ENCODE peak calls at places on chromosomes 11 and 22, in five cellular contexts. One of them, this sample, is unnamed.

GRCh38 chr22:40177738-40178416 is at the start of gene TNRC6B:
- DNase-seq in lower lobe of right lung: no peak
- DNase-seq in aorta: peak; percentile 79
- DNase-seq in CD8-positive, alpha-beta memory T cell: peak; percentile 87
- DNase-seq in adrenal gland: peak; percentile 89
- DNase-seq in this sample: peak; percentile 60

GRCh38 chr11:77515483-77515882 is 41.6 kb upstream of the PAK1 start:
- DNase-seq in lower lobe of right lung: no peak
- DNase-seq in aorta: no peak
- DNase-seq in CD8-positive, alpha-beta memory T cell: no peak
- DNase-seq in adrenal gland: no peak
- DNase-seq in this sample: no peak

GRCh38 chr11:10305964-10306918 is 1.4 kb downstream of the ADM start:
- DNase-seq in lower lobe of right lung: peak; percentile 48
- DNase-seq in aorta: peak; percentile 62
- DNase-seq in CD8-positive, alpha-beta memory T cell: no peak
- DNase-seq in adrenal gland: no peak
- DNase-seq in this sample: peak; percentile 59

GRCh38 chr11:72426054-72426757 is 8.1 kb downstream of the CLPB start:
- DNase-seq in lower lobe of right lung: no peak
- DNase-seq in aorta: no peak
- DNase-seq in CD8-positive, alpha-beta memory T cell: no peak
- DNase-seq in adrenal gland: no peak
- DNase-seq in this sample: no peak

GRCh38 chr11:103800406-103801114 is 235.9 kb upstream of the DDI1 start:
- DNase-seq in lower lobe of right lung: no peak
- DNase-seq in aorta: peak; percentile 50
- DNase-seq in CD8-positive, alpha-beta memory T cell: no peak
- DNase-seq in adrenal gland: peak; percentile 4
- DNase-seq in this sample: no peak

GRCh38 chr22:44127353-44127752 is 53.4 kb upstream of the PARVG start:
- DNase-seq in lower lobe of right lung: peak; percentile 41
- DNase-seq in aorta: no peak
- DNase-seq in CD8-positive, alpha-beta memory T cell: no peak
- DNase-seq in adrenal gland: peak; percentile 29
- DNase-seq in this sample: peak; percentile 38

GRCh38 chr11:119759324-119759723 is 30.3 kb upstream of the NECTIN1 start:
- DNase-seq in lower lobe of right lung: no peak
- DNase-seq in aorta: no peak
- DNase-seq in CD8-positive, alpha-beta memory T cell: no peak
- DNase-seq in adrenal gland: no peak
- DNase-seq in this sample: peak; percentile 8

GRCh38 chr22:26174280-26174679 is 5.0 kb downstream of the SEZ6L start:
- DNase-seq in lower lobe of right lung: no peak
- DNase-seq in aorta: no peak
- DNase-seq in CD8-positive, alpha-beta memory T cell: no peak
- DNase-seq in adrenal gland: peak; percentile 49
- DNase-seq in this sample: no peak

GRCh38 chr22:17727244-17727892 is 46.9 kb downstream of the BID start:
- DNase-seq in lower lobe of right lung: no peak
- DNase-seq in aorta: no peak
- DNase-seq in CD8-positive, alpha-beta memory T cell: no peak
- DNase-seq in adrenal gland: no peak
- DNase-seq in this sample: no peak

GRCh38 chr11:95490625-95491024 is 259.6 kb upstream of the SESN3 start:
- DNase-seq in lower lobe of right lung: no peak
- DNase-seq in aorta: no peak
- DNase-seq in CD8-positive, alpha-beta memory T cell: no peak
- DNase-seq in adrenal gland: no peak
- DNase-seq in this sample: no peak
- H3K36me3 ChIP-seq in lower lobe of right lung: no peaks in the 10 kb centered on the region
- H3K36me3 ChIP-seq in aorta: no peaks in the 10 kb centered on the region
- H3K36me3 ChIP-seq in CD8-positive, alpha-beta memory T cell: no peaks in the 10 kb centered on the region
- H3K36me3 ChIP-seq in adrenal gland: no peaks in the 10 kb centered on the region
- H3K36me3 ChIP-seq in this sample: no peaks in the 10 kb centered on the region

DNA sequence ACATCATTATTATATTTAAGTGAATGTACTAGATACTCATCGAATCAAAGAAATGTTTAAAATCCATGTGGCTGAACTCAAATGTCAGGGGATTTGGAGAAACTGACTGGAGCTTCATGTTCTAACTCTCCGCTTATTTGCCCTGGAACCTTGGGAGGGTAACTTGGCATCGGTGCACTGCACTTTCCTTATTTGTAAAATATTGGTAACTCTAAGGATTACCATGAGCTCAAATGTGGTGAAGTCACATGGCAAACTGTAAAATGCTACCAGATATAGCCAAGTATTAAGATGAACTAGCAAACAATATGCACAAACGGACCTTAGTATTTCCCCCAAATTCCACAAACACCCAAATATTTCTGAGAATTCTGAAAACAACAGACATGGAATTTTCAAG is 75.6 kb downstream of the ETS1 start:
- DNase-seq in lower lobe of right lung: no peak
- DNase-seq in aorta: no peak
- DNase-seq in CD8-positive, alpha-beta memory T cell: no peak
- DNase-seq in adrenal gland: no peak
- DNase-seq in this sample: no peak
- H3K27ac ChIP-seq in lower lobe of right lung: peak overlapping the region; percentile 25
- H3K27ac ChIP-seq in aorta: no peak overlapping the region
- H3K27ac ChIP-seq in CD8-positive, alpha-beta memory T cell: no peak overlapping the region
- H3K27ac ChIP-seq in adrenal gland: no peak overlapping the region
- H3K27ac ChIP-seq in this sample: no peak overlapping the region

GRCh38 chr11:61855939-61856730 is 28.0 kb downstream of the FADS2 start:
- DNase-seq in lower lobe of right lung: no peak
- DNase-seq in aorta: no peak
- DNase-seq in CD8-positive, alpha-beta memory T cell: no peak
- DNase-seq in adrenal gland: peak; percentile 72
- DNase-seq in this sample: no peak
- H3K36me3 ChIP-seq in lower lobe of right lung: peaks cover 46% of the 10 kb centered on the region
- H3K36me3 ChIP-seq in aorta: no peaks in the 10 kb centered on the region
- H3K36me3 ChIP-seq in CD8-positive, alpha-beta memory T cell: no peaks in the 10 kb centered on the region
- H3K36me3 ChIP-seq in adrenal gland: no peaks in the 10 kb centered on the region
- H3K36me3 ChIP-seq in this sample: no peaks in the 10 kb centered on the region

GRCh38 chr11:13635290-13635689 is 33.2 kb upstream of the FAR1 start:
- DNase-seq in lower lobe of right lung: no peak
- DNase-seq in aorta: no peak
- DNase-seq in CD8-positive, alpha-beta memory T cell: no peak
- DNase-seq in adrenal gland: no peak
- DNase-seq in this sample: no peak

DNA sequence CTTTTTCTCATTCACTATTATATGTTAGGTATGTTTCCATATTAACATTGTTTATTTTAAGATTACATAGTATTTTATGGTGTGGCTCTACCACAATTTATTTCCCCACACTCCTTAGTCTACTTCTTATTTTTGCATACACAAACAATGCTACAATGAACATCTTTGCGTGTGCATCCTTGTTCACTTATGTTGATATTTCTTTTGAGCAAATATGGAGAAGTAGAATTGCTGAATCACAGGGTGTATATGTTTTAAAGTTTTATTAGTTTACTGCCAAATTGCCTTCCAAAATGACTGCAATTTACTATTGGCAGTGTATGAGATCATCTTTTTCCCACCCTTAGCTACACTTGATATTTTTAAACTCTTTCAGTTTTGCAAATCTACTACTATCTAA is 38.7 kb upstream of the FAR1 start:
- DNase-seq in lower lobe of right lung: no peak
- DNase-seq in aorta: no peak
- DNase-seq in CD8-positive, alpha-beta memory T cell: no peak
- DNase-seq in adrenal gland: no peak
- DNase-seq in this sample: no peak
- H3K27ac ChIP-seq in lower lobe of right lung: no peak overlapping the region
- H3K27ac ChIP-seq in aorta: no peak overlapping the region
- H3K27ac ChIP-seq in CD8-positive, alpha-beta memory T cell: no peak overlapping the region
- H3K27ac ChIP-seq in adrenal gland: no peak overlapping the region
- H3K27ac ChIP-seq in this sample: no peak overlapping the region

GRCh38 chr22:23789638-23790037 is 2.9 kb downstream of the SMARCB1 start:
- DNase-seq in lower lobe of right lung: peak; percentile 14
- DNase-seq in aorta: no peak
- DNase-seq in CD8-positive, alpha-beta memory T cell: no peak
- DNase-seq in adrenal gland: no peak
- DNase-seq in this sample: peak; percentile 19
- H3K36me3 ChIP-seq in lower lobe of right lung: peaks cover 44% of the 10 kb centered on the region
- H3K36me3 ChIP-seq in aorta: peaks cover 3% of the 10 kb centered on the region
- H3K36me3 ChIP-seq in CD8-positive, alpha-beta memory T cell: peaks cover 23% of the 10 kb centered on the region
- H3K36me3 ChIP-seq in adrenal gland: no peaks in the 10 kb centered on the region
- H3K36me3 ChIP-seq in this sample: peaks cover 33% of the 10 kb centered on the region

GRCh38 chr22:28833276-28833923 is 33.0 kb upstream of the XBP1 start:
- DNase-seq in lower lobe of right lung: no peak
- DNase-seq in aorta: no peak
- DNase-seq in CD8-positive, alpha-beta memory T cell: no peak
- DNase-seq in adrenal gland: no peak
- DNase-seq in this sample: no peak

GRCh38 chr22:28835630-28836189 is 35.3 kb upstream of the XBP1 start:
- DNase-seq in lower lobe of right lung: no peak
- DNase-seq in aorta: no peak
- DNase-seq in CD8-positive, alpha-beta memory T cell: no peak
- DNase-seq in adrenal gland: no peak
- DNase-seq in this sample: no peak

GRCh38 chr22:28829358-28830181 is 29.2 kb upstream of the XBP1 start:
- DNase-seq in lower lobe of right lung: peak; percentile 81
- DNase-seq in aorta: peak; percentile 86
- DNase-seq in CD8-positive, alpha-beta memory T cell: peak; percentile 64
- DNase-seq in adrenal gland: peak; percentile 89
- DNase-seq in this sample: peak; percentile 75

GRCh38 chr22:28832731-28833130 is 32.4 kb upstream of the XBP1 start:
- DNase-seq in lower lobe of right lung: no peak
- DNase-seq in aorta: no peak
- DNase-seq in CD8-positive, alpha-beta memory T cell: no peak
- DNase-seq in adrenal gland: peak; percentile 58
- DNase-seq in this sample: no peak

DNA sequence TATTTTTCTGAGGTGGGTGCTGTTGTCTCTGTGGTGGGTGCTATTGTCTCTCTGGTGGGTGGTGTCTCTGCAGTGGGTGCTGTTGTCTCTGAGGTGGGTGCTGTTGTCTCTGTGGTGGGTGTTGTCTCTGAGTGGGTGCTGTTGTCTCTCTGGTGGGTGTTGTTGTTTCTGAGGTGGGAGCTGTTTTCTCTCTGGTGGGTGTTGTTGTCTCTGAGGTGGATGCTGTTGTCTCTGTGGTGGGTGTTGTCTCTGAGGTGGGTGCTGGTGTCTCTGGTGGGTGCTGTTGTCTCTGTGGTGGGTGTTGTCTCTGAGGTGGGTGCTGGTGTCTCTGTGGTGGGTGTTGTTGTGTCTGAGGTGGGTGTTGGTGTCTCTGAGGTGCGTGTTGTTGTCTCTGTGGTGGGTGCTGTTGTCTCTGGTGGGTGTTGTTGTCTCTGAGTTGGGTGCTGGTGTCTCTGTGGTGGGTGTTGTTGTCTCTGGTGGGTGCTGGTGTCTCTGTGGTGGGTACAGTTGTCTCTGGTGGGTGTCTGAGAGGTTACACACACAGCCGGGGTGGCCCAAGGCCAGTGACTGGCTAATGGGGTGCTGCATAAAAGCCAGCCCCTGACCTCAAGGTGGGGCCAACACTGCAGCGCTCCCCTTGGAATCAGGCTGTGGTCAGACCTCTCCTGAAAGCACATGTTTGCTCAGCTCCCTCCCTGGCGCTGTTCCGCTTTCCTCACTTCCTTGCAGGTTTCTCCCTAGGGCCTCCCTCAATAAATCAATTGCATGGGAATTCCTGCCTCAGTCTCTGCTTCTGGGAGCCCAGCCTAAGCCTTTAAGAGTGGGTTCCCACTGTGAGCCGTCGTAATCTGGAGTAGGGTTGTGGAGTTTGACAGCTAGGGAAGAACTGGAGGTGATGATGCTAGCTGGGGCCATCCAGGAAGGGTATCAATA is 31.0 kb upstream of the XBP1 start:
- DNase-seq in lower lobe of right lung: no peak
- DNase-seq in aorta: no peak
- DNase-seq in CD8-positive, alpha-beta memory T cell: no peak
- DNase-seq in adrenal gland: no peak
- DNase-seq in this sample: no peak
- H3K27ac ChIP-seq in lower lobe of right lung: no peak overlapping the region
- H3K27ac ChIP-seq in aorta: no peak overlapping the region
- H3K27ac ChIP-seq in CD8-positive, alpha-beta memory T cell: no peak overlapping the region
- H3K27ac ChIP-seq in adrenal gland: no peak overlapping the region
- H3K27ac ChIP-seq in this sample: no peak overlapping the region